ENCODE peak calls at places on chromosomes 5 and 9, in five cellular contexts. U is aorta, N is SK-N-SH, D is IMR-90, C is fibroblast of lung. F is an unnamed sample. For H3K4me1, the result is how much of the 10 kb centered on the place peaks cover.

GRCh38 chr9:128986671-128987070 is 39.2 kb downstream of the NUP188 start:
- DNase-seq in U (no peak), N (no peak), D (no peak), C (no peak), F (no peak)

GRCh38 chr5:89520771-89521170 is 637.8 kb upstream of the MEF2C start:
- DNase-seq in U (no peak), N (no peak), D (no peak), C (peak), F (no peak)

GRCh38 chr9:18235181-18235908 is 238.6 kb upstream of the ADAMTSL1 start:
- DNase-seq in U (no peak), N (no peak), D (no peak), C (no peak), F (no peak)

GRCh38 chr5:92207156-92207555 is 824.0 kb upstream of the ARRDC3 start:
- DNase-seq in U (no peak), N (no peak), D (no peak), C (no peak), F (no peak)

GRCh38 chr9:107919263-107919662 is 429.7 kb upstream of the KLF4 start:
- DNase-seq in U (no peak), N (no peak), D (no peak), C (no peak), F (no peak)

GRCh38 chr5:1285141-1285540 is 9.7 kb downstream of the TERT start:
- DNase-seq in U (no peak), N (no peak), D (no peak), C (no peak), F (no peak)

GRCh38 chr5:112878760-112879159 is 17.7 kb downstream of the SRP19 start:
- DNase-seq in U (no peak), N (no peak), D (peak), C (peak), F (no peak)

GRCh38 chr5:67677422-67677970 is 480.9 kb upstream of the CD180 start:
- DNase-seq in U (no peak), N (no peak), D (no peak), C (no peak), F (no peak)

GRCh38 chr5:172618574-172619365 is 22.3 kb upstream of the NEURL1B start:
- DNase-seq in U (no peak), N (no peak), D (no peak), C (no peak), F (no peak)

GRCh38 chr9:19701991-19702390 is 86.8 kb downstream of the SLC24A2 start:
- DNase-seq in U (no peak), N (no peak), D (no peak), C (no peak), F (no peak)

GRCh38 chr5:122356868-122357267 is 44.8 kb downstream of the SNCAIP start:
- DNase-seq in U (no peak), N (no peak), D (no peak), C (no peak), F (no peak)

GRCh38 chr5:35151151-35151920 is 79.0 kb downstream of the PRLR start:
- DNase-seq in U (no peak), N (no peak), D (peak), C (no peak), F (no peak)

GRCh38 chr9:101639785-101640437 is 45.1 kb upstream of the PPP3R2 start:
- DNase-seq in U (no peak), N (no peak), D (peak), C (no peak), F (no peak)

GRCh38 chr9:95171001-95171400 is 146.5 kb downstream of the FANCC start:
- DNase-seq in U (no peak), N (no peak), D (peak), C (peak), F (no peak)

GRCh38 chr5:143730112-143730801 is 81.7 kb upstream of the HMHB1 start:
- DNase-seq in U (no peak), N (no peak), D (no peak), C (no peak), F (no peak)

GRCh38 chr9:108033976-108034964 is 544.7 kb upstream of the KLF4 start:
- DNase-seq in U (no peak), N (no peak), D (peak), C (peak), F (no peak)

GRCh38 chr9:76690575-76691370 is 73.5 kb upstream of the PCA3 start:
- DNase-seq in U (no peak), N (no peak), D (no peak), C (no peak), F (no peak)

GRCh38 chr5:102759289-102759688 is 4.2 kb downstream of the PAM start:
- DNase-seq in U (no peak), N (no peak), D (no peak), C (no peak), F (no peak)
- H3K4me1 ChIP-seq in U (under half), N (under half), D (under half), C (under half), F (under half)

DNA sequence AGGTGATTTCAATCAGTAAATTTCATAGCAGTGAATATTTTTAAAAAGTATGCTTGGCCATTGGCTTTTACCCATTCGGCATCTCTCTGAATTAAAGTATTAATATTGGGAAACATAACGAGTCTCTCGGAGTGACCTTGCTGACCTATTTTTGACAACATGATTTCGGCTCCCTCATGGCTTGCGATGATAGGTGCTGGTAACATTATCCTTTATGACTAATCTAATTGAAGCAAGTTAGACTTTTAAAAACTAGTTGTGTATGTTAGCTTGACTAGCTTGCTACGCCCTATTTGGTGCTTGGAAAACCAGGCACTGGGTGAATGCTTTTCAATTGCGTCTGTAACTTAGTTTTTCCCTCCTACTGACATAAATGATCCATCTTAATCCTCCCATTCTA is 1.1 kb downstream of the ZNF366 start:
- DNase-seq in U (no peak), N (no peak), D (no peak), C (no peak), F (no peak)
- H3K4me1 ChIP-seq in U (under half), N (under half), D (under half), C (under half), F (under half)

GRCh38 chr9:133929599-133929998 is 62.5 kb downstream of the VAV2 start:
- DNase-seq in U (no peak), N (no peak), D (no peak), C (no peak), F (no peak)
- H3K4me1 ChIP-seq in U (under half), N (half or more), D (under half), C (under half), F (under half)

GRCh38 chr9:35730486-35730854 is 1.5 kb downstream of the TLN1 start:
- DNase-seq in U (no peak), N (no peak), D (no peak), C (no peak), F (no peak)

GRCh38 chr9:35733109-35733541 is 659 bp downstream of the CREB3 start:
- DNase-seq in U (peak), N (peak), D (peak), C (peak), F (no peak)

GRCh38 chr9:35729700-35730485 is 2.1 kb downstream of the TLN1 start:
- DNase-seq in U (peak), N (peak), D (peak), C (peak), F (peak)

GRCh38 chr9:35732185-35733108 is at the start of the genes CREB3 and TLN1:
- DNase-seq in U (peak), N (peak), D (peak), C (peak), F (peak)

GRCh38 chr9:35731415-35732184 is 395 bp downstream of the TLN1 start:
- DNase-seq in U (no peak), N (no peak), D (no peak), C (no peak), F (no peak)
- H3K4me1 ChIP-seq in U (under half), N (under half), D (under half), C (under half), F (under half)

GRCh38 chr9:137030006-137030405 is 1.9 kb downstream of the FUT7 start:
- DNase-seq in U (no peak), N (no peak), D (no peak), C (no peak), F (no peak)
- H3K4me1 ChIP-seq in U (under half), N (half or more), D (under half), C (under half), F (under half)

DNA sequence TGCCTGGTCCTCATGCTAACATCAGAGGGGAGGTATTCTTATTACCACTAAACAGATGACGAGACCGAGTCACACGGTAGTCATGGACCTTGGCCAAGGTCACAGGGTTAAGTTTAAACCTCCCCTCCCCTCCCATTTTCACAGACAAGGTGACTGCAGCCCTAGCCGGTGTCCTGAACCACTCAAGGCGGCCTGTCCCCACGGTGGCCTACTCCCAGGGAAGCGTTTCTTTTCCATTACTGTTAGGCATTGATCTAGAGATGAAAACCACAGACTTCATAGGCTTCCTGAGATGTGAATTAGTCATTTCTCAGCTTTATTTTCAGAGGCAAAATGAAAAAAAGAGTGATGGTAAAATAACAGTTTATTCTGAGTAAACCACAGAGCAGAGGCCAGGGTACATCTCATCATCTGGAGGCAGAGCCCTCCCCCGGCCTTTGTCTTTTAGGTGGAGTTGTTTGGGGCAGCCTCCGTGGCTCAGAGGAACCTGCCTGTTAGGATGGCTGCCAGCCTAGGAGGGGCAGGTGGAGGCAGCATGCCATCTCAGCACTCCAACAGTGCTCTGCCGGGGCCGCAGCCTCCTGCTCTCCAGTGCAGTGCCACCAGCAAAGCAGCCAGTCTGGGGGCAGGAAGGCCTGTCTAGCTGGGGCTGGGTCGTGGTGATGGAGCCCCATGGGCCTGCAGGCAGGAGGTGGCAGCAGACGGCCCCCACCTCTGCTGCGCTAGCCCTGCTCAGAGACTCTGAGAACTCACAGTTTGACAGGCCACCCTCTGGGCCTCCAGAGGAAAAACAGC is 71.2 kb downstream of the RAPGEF1 start:
- DNase-seq in U (no peak), N (peak), D (peak), C (peak), F (peak)
- H3K4me1 ChIP-seq in U (under half), N (under half), D (under half), C (under half), F (under half)

GRCh38 chr5:157956271-157956885 is 97.4 kb upstream of the CLINT1 start:
- DNase-seq in U (no peak), N (peak), D (no peak), C (no peak), F (no peak)
- H3K4me1 ChIP-seq in U (under half), N (under half), D (under half), C (under half), F (under half)

GRCh38 chr5:14760548-14761002 is 96.1 kb downstream of the OTULIN start:
- DNase-seq in U (no peak), N (no peak), D (no peak), C (no peak), F (peak)
- H3K4me1 ChIP-seq in U (under half), N (under half), D (under half), C (under half), F (under half)

DNA sequence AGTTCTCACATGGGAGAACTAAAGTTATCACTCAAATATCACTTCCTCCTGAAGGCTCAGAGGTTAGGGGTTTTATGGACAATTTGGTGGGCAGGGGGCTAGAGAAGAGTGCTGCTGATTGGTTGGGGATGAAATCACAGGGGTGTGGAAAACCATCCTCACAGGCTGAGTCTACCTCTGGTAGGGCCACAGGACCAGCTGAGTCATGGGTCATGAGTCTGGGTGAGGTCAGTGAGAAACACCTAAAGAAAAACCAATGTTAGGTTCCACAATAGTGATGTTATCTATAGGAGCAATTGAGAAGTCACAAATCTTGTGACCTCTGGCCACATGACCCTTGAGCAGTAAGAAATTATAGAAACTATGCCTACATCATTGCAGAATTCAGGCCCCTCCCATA is 203.3 kb upstream of the TARS1 start:
- DNase-seq in U (no peak), N (no peak), D (no peak), C (no peak), F (no peak)
- H3K4me1 ChIP-seq in U (under half), N (under half), D (under half), C (under half), F (under half)

F was measured in right lobe of liver.